ENCODE peak calls at places on chromosomes 4 and X, in ten cellular contexts. X, B, D, T, M, L, P, E, C and Z are unnamed samples.

GRCh38 chrX:4831574-4831973 is 1118.1 kb upstream of the PRKX start:
- DNase-seq in D (no peak), P (no peak), L (no peak), M (no peak), E (no peak), T (no peak), X (no peak), C (no peak), B (no peak), Z (no peak)

GRCh38 chr4:3070709-3071500 is 3.4 kb downstream of the HTT-AS start:
- DNase-seq in C (no peak), D (no peak), B (no peak), M (no peak), E (no peak), X (no peak), L (no peak), P (no peak), T (no peak), Z (no peak)

GRCh38 chr4:168432419-168433146 is 47.7 kb downstream of the DDX60L start:
- DNase-seq in M (no peak), T (no peak), D (no peak), C (no peak), P (no peak), B (no peak), L (no peak), X (no peak), E (no peak), Z (peak)

GRCh38 chrX:18422325-18422724 is 3.1 kb upstream of the CDKL5 start:
- DNase-seq in C (no peak), X (no peak), D (no peak), M (no peak), P (no peak), B (peak), T (no peak), L (no peak), E (no peak), Z (peak)

GRCh38 chr4:182495986-182496385 is 252.8 kb downstream of the TENM3 start:
- DNase-seq in T (no peak), D (no peak), M (no peak), X (no peak), L (no peak), C (no peak), B (no peak), P (no peak), E (no peak), Z (no peak)

GRCh38 chr4:145815626-145816025 is 123.0 kb downstream of the ZNF827 start:
- DNase-seq in X (no peak), E (no peak), B (no peak), P (no peak), D (no peak), C (no peak), M (no peak), L (no peak), T (no peak), Z (no peak)

GRCh38 chr4:73406548-73406875 is 2.4 kb downstream of the ALB start:
- DNase-seq in L (no peak), C (no peak), B (no peak), E (no peak), P (no peak), X (no peak), M (no peak), T (no peak), D (no peak), Z (peak)

GRCh38 chrX:95754411-95754810 is 930.2 kb upstream of the DIAPH2 start:
- DNase-seq in T (no peak), B (no peak), E (no peak), D (no peak), L (no peak), C (no peak), M (no peak), P (no peak), X (no peak), Z (peak)

GRCh38 chr4:37966044-37966443 is 5.8 kb downstream of the PTTG2 start:
- DNase-seq in B (no peak), C (no peak), D (no peak), P (no peak), L (no peak), T (no peak), M (no peak), E (no peak), X (no peak), Z (no peak)

GRCh38 chrX:100880368-100880767 is 6.2 kb upstream of the NOX1 start:
- DNase-seq in E (no peak), L (no peak), B (no peak), C (no peak), X (no peak), M (no peak), T (no peak), P (no peak), D (no peak), Z (no peak)

GRCh38 chr4:76962406-76963135 is 13.0 kb downstream of the SEPTIN11 start:
- DNase-seq in E (no peak), P (no peak), L (no peak), D (no peak), X (no peak), T (no peak), B (no peak), C (no peak), M (no peak), Z (no peak)

GRCh38 chr4:124640037-124640730 is 72.3 kb downstream of the ANKRD50 start:
- DNase-seq in M (peak), B (peak), D (no peak), T (no peak), L (no peak), E (no peak), X (no peak), C (peak), P (no peak), Z (peak)

GRCh38 chr4:83124079-83124780 is 9.7 kb upstream of the PLAC8 start:
- DNase-seq in P (no peak), E (no peak), M (no peak), C (no peak), B (no peak), D (no peak), X (no peak), T (no peak), L (no peak), Z (peak)

GRCh38 chr4:152535236-152535902 is 523 bp downstream of the FBXW7 start:
- DNase-seq in C (no peak), X (no peak), P (peak), D (no peak), M (no peak), E (peak), L (no peak), B (no peak), T (peak), Z (no peak)

GRCh38 chr4:71004281-71004851 is 10.9 kb downstream of the DCK start:
- DNase-seq in X (peak), P (peak), B (no peak), M (no peak), L (no peak), D (no peak), T (no peak), C (no peak), E (peak), Z (no peak)

GRCh38 chr4:150415213-150415612 is 166.7 kb upstream of the MAB21L2 start:
- DNase-seq in X (no peak), B (no peak), P (no peak), L (no peak), M (no peak), T (no peak), E (no peak), C (peak), D (no peak), Z (no peak)

GRCh38 chr4:37139987-37140386 is 104.6 kb upstream of the NWD2 start:
- DNase-seq in E (no peak), T (no peak), X (no peak), M (no peak), B (no peak), P (no peak), C (no peak), L (no peak), D (no peak), Z (no peak)

GRCh38 chr4:156933633-156934258 is 37.9 kb downstream of the PDGFC start:
- DNase-seq in T (no peak), B (peak), L (no peak), D (no peak), P (no peak), M (peak), X (no peak), E (no peak), C (peak), Z (peak)

GRCh38 chr4:7041851-7042696 is 1.1 kb upstream of the TADA2B start:
- DNase-seq in D (peak), X (no peak), P (peak), L (peak), M (peak), E (peak), T (peak), B (no peak), C (no peak), Z (peak)

GRCh38 chr4:151166662-151167061 is 67.2 kb downstream of the RPS3A start:
- DNase-seq in T (no peak), M (no peak), D (no peak), E (no peak), B (no peak), C (no peak), L (no peak), X (no peak), P (no peak), Z (no peak)

GRCh38 chr4:108328033-108328732 is 159.5 kb upstream of the LEF1 start:
- DNase-seq in B (no peak), C (no peak), E (no peak), T (no peak), M (no peak), X (no peak), P (no peak), D (no peak), L (no peak), Z (no peak)

GRCh38 chrX:13923845-13924244 is 105.8 kb downstream of the GEMIN8 start:
- DNase-seq in B (peak), E (no peak), L (no peak), T (no peak), M (no peak), P (no peak), D (no peak), X (no peak), C (no peak), Z (peak)